ENCODE peak calls at places on chromosome X, in five cellular contexts. One of them, this sample, is unnamed.

GRCh38 chrX:101287402-101287801 is 3.7 kb downstream of the TAF7L start:
- DNase-seq in heart left ventricle: no peak
- DNase-seq in effector memory CD4-positive, alpha-beta T cell: no peak
- DNase-seq in stomach: no peak
- DNase-seq in sigmoid colon: no peak
- DNase-seq in this sample: peak

GRCh38 chrX:143025628-143026027 is at the start of gene SPANXN4:
- DNase-seq in sigmoid colon: no peak
- DNase-seq in effector memory CD4-positive, alpha-beta T cell: no peak
- DNase-seq in stomach: no peak
- DNase-seq in heart left ventricle: no peak
- DNase-seq in this sample: no peak

GRCh38 chrX:68647156-68647957 is at the start of gene STARD8:
- DNase-seq in stomach: peak
- DNase-seq in sigmoid colon: no peak
- DNase-seq in effector memory CD4-positive, alpha-beta T cell: no peak
- DNase-seq in heart left ventricle: peak
- DNase-seq in this sample: no peak

GRCh38 chrX:72041166-72041565 is 90.5 kb downstream of the RTL5 start:
- DNase-seq in heart left ventricle: no peak
- DNase-seq in effector memory CD4-positive, alpha-beta T cell: no peak
- DNase-seq in stomach: no peak
- DNase-seq in sigmoid colon: peak
- DNase-seq in this sample: no peak

GRCh38 chrX:136691028-136691809 is 43.3 kb downstream of the CD40LG start:
- DNase-seq in sigmoid colon: no peak
- DNase-seq in stomach: no peak
- DNase-seq in effector memory CD4-positive, alpha-beta T cell: no peak
- DNase-seq in heart left ventricle: no peak
- DNase-seq in this sample: peak

GRCh38 chrX:97846718-97847237 is 963.1 kb downstream of the RPA4 start:
- DNase-seq in sigmoid colon: no peak
- DNase-seq in effector memory CD4-positive, alpha-beta T cell: no peak
- DNase-seq in heart left ventricle: no peak
- DNase-seq in stomach: no peak
- DNase-seq in this sample: no peak

GRCh38 chrX:123859409-123859827 is 435 bp upstream of the XIAP start:
- DNase-seq in effector memory CD4-positive, alpha-beta T cell: no peak
- DNase-seq in stomach: peak
- DNase-seq in heart left ventricle: no peak
- DNase-seq in sigmoid colon: no peak
- DNase-seq in this sample: peak

GRCh38 chrX:14591976-14592375 is 62.6 kb downstream of the GLRA2 start:
- DNase-seq in stomach: no peak
- DNase-seq in sigmoid colon: no peak
- DNase-seq in heart left ventricle: no peak
- DNase-seq in effector memory CD4-positive, alpha-beta T cell: no peak
- DNase-seq in this sample: no peak

GRCh38 chrX:70132244-70132643 is 1.0 kb upstream of the IGBP1 start:
- DNase-seq in heart left ventricle: no peak
- DNase-seq in stomach: no peak
- DNase-seq in effector memory CD4-positive, alpha-beta T cell: no peak
- DNase-seq in sigmoid colon: no peak
- DNase-seq in this sample: peak

GRCh38 chrX:25191403-25191802 is 175.6 kb upstream of the ARX start:
- DNase-seq in heart left ventricle: no peak
- DNase-seq in sigmoid colon: no peak
- DNase-seq in effector memory CD4-positive, alpha-beta T cell: no peak
- DNase-seq in stomach: no peak
- DNase-seq in this sample: no peak

GRCh38 chrX:152886716-152887115 is 11.2 kb upstream of the ZNF185 start:
- DNase-seq in effector memory CD4-positive, alpha-beta T cell: no peak
- DNase-seq in heart left ventricle: no peak
- DNase-seq in sigmoid colon: no peak
- DNase-seq in stomach: no peak
- DNase-seq in this sample: no peak

GRCh38 chrX:39811391-39811790 is 286.4 kb downstream of the BCOR start:
- DNase-seq in sigmoid colon: no peak
- DNase-seq in effector memory CD4-positive, alpha-beta T cell: no peak
- DNase-seq in stomach: no peak
- DNase-seq in heart left ventricle: no peak
- DNase-seq in this sample: no peak

GRCh38 chrX:147757750-147758149 is 154.0 kb upstream of the FMR1 start:
- DNase-seq in stomach: no peak
- DNase-seq in heart left ventricle: no peak
- DNase-seq in effector memory CD4-positive, alpha-beta T cell: no peak
- DNase-seq in sigmoid colon: no peak
- DNase-seq in this sample: no peak

GRCh38 chrX:13014111-13015094 is 30.0 kb downstream of the FAM9C start:
- DNase-seq in stomach: no peak
- DNase-seq in heart left ventricle: no peak
- DNase-seq in sigmoid colon: no peak
- DNase-seq in effector memory CD4-positive, alpha-beta T cell: no peak
- DNase-seq in this sample: no peak

GRCh38 chrX:25021132-25021498 is 5.3 kb upstream of the ARX start:
- DNase-seq in effector memory CD4-positive, alpha-beta T cell: no peak
- DNase-seq in heart left ventricle: no peak
- DNase-seq in sigmoid colon: no peak
- DNase-seq in stomach: no peak
- DNase-seq in this sample: no peak

GRCh38 chrX:39484669-39485068 is 613.1 kb downstream of the BCOR start:
- DNase-seq in sigmoid colon: no peak
- DNase-seq in stomach: no peak
- DNase-seq in heart left ventricle: no peak
- DNase-seq in effector memory CD4-positive, alpha-beta T cell: no peak
- DNase-seq in this sample: no peak

GRCh38 chrX:139200793-139201192 is 329.7 kb upstream of the F9 start:
- DNase-seq in heart left ventricle: no peak
- DNase-seq in stomach: peak
- DNase-seq in sigmoid colon: no peak
- DNase-seq in effector memory CD4-positive, alpha-beta T cell: no peak
- DNase-seq in this sample: no peak

GRCh38 chrX:139194571-139195280 is 335.8 kb upstream of the F9 start:
- DNase-seq in effector memory CD4-positive, alpha-beta T cell: no peak
- DNase-seq in sigmoid colon: no peak
- DNase-seq in stomach: peak
- DNase-seq in heart left ventricle: peak
- DNase-seq in this sample: no peak

GRCh38 chrX:68830486-68831404 is 1.9 kb downstream of the EFNB1 start:
- DNase-seq in sigmoid colon: peak
- DNase-seq in heart left ventricle: no peak
- DNase-seq in stomach: no peak
- DNase-seq in effector memory CD4-positive, alpha-beta T cell: no peak
- DNase-seq in this sample: no peak

GRCh38 chrX:153333271-153333670 is 682 bp upstream of the ZNF275 start:
- DNase-seq in effector memory CD4-positive, alpha-beta T cell: no peak
- DNase-seq in stomach: no peak
- DNase-seq in sigmoid colon: no peak
- DNase-seq in heart left ventricle: no peak
- DNase-seq in this sample: no peak

GRCh38 chrX:35626124-35626523 is 172.0 kb upstream of the MAGEB16 start:
- DNase-seq in effector memory CD4-positive, alpha-beta T cell: no peak
- DNase-seq in stomach: no peak
- DNase-seq in sigmoid colon: no peak
- DNase-seq in heart left ventricle: no peak
- DNase-seq in this sample: no peak

GRCh38 chrX:17788439-17788838 is 51.1 kb downstream of the SCML1 start:
- DNase-seq in stomach: peak
- DNase-seq in effector memory CD4-positive, alpha-beta T cell: no peak
- DNase-seq in heart left ventricle: peak
- DNase-seq in sigmoid colon: no peak
- DNase-seq in this sample: no peak

GRCh38 chrX:2452317-2452784 is 48.4 kb downstream of the DHRSX start:
- DNase-seq in sigmoid colon: no peak
- DNase-seq in effector memory CD4-positive, alpha-beta T cell: no peak
- DNase-seq in heart left ventricle: no peak
- DNase-seq in stomach: no peak
- DNase-seq in this sample: no peak
- H3K4me3 ChIP-seq in sigmoid colon: no peak
- H3K4me3 ChIP-seq in effector memory CD4-positive, alpha-beta T cell: no peak
- H3K4me3 ChIP-seq in heart left ventricle: no peak
- H3K4me3 ChIP-seq in stomach: no peak
- H3K4me3 ChIP-seq in this sample: no peak

DNA sequence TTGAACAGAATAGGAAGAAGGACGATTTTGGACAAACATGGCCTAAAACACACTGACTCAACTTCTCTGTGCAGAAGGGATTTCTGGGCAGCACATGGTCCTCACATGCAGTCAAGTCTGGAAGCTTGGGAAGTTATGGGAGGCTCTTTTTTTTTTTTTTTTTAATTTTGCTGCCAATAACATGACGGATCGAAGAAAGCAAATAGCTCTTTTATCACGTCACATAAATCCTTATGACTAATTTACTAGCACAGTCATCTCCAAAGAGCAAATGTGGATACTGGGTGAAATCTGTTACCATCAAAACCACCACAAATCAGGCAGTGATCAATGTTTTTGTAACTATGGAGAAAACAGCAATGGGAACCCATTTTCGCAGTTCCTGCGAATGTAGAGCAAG is 193.3 kb upstream of the FAM9B start:
- DNase-seq in effector memory CD4-positive, alpha-beta T cell: no peak
- DNase-seq in stomach: no peak
- DNase-seq in heart left ventricle: no peak
- DNase-seq in sigmoid colon: no peak
- DNase-seq in this sample: no peak
- H3K27ac ChIP-seq in effector memory CD4-positive, alpha-beta T cell: no peak
- H3K27ac ChIP-seq in stomach: no peak
- H3K27ac ChIP-seq in heart left ventricle: no peak
- H3K27ac ChIP-seq in sigmoid colon: no peak
- H3K27ac ChIP-seq in this sample: no peak

GRCh38 chrX:20363003-20363674 is 96.4 kb upstream of the RPS6KA3 start:
- DNase-seq in effector memory CD4-positive, alpha-beta T cell: no peak
- DNase-seq in sigmoid colon: no peak
- DNase-seq in stomach: no peak
- DNase-seq in heart left ventricle: peak
- DNase-seq in this sample: no peak

GRCh38 chrX:20362268-20363002 is 95.7 kb upstream of the RPS6KA3 start:
- DNase-seq in sigmoid colon: no peak
- DNase-seq in stomach: no peak
- DNase-seq in effector memory CD4-positive, alpha-beta T cell: no peak
- DNase-seq in heart left ventricle: no peak
- DNase-seq in this sample: no peak

GRCh38 chrX:20361081-20361889 is 94.6 kb upstream of the RPS6KA3 start:
- DNase-seq in effector memory CD4-positive, alpha-beta T cell: no peak
- DNase-seq in stomach: no peak
- DNase-seq in heart left ventricle: peak
- DNase-seq in sigmoid colon: no peak
- DNase-seq in this sample: no peak

GRCh38 chrX:20364238-20364637 is 97.5 kb upstream of the RPS6KA3 start:
- DNase-seq in effector memory CD4-positive, alpha-beta T cell: no peak
- DNase-seq in sigmoid colon: no peak
- DNase-seq in heart left ventricle: no peak
- DNase-seq in stomach: no peak
- DNase-seq in this sample: no peak

DNA sequence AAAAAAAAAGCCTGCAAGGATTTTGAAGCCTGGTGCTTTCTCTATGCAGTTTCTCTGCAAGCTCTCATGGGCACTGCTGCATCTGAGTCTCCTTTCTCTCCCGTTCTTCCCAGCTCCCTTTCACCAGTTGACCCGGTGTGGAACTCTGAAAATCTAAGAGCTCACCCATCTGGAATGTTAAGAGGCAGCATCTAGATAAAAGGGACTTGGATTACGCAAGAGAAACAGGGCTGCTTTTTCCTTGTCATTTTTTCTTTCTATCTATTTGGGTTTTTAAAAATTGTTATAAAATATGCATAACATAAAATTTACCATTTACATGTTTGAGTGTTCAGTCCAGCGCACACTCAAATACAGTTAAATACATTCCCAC is 95.2 kb upstream of the RPS6KA3 start:
- DNase-seq in stomach: no peak
- DNase-seq in effector memory CD4-positive, alpha-beta T cell: no peak
- DNase-seq in heart left ventricle: no peak
- DNase-seq in sigmoid colon: no peak
- DNase-seq in this sample: no peak
- H3K4me3 ChIP-seq in stomach: no peak
- H3K4me3 ChIP-seq in effector memory CD4-positive, alpha-beta T cell: no peak
- H3K4me3 ChIP-seq in heart left ventricle: no peak
- H3K4me3 ChIP-seq in sigmoid colon: no peak
- H3K4me3 ChIP-seq in this sample: no peak

GRCh38 chrX:128012015-128012414 is 40.2 kb downstream of the ACTRT1 start:
- DNase-seq in sigmoid colon: no peak
- DNase-seq in effector memory CD4-positive, alpha-beta T cell: no peak
- DNase-seq in heart left ventricle: no peak
- DNase-seq in stomach: no peak
- DNase-seq in this sample: no peak
- H3K27ac ChIP-seq in sigmoid colon: no peak
- H3K27ac ChIP-seq in effector memory CD4-positive, alpha-beta T cell: no peak
- H3K27ac ChIP-seq in heart left ventricle: no peak
- H3K27ac ChIP-seq in stomach: no peak
- H3K27ac ChIP-seq in this sample: no peak

GRCh38 chrX:49183701-49184281 is 2.4 kb downstream of the PRICKLE3 start:
- DNase-seq in stomach: no peak
- DNase-seq in effector memory CD4-positive, alpha-beta T cell: no peak
- DNase-seq in sigmoid colon: peak
- DNase-seq in heart left ventricle: no peak
- DNase-seq in this sample: no peak
- H3K4me3 ChIP-seq in stomach: no peak
- H3K4me3 ChIP-seq in effector memory CD4-positive, alpha-beta T cell: no peak
- H3K4me3 ChIP-seq in sigmoid colon: no peak
- H3K4me3 ChIP-seq in heart left ventricle: no peak
- H3K4me3 ChIP-seq in this sample: no peak

This sample was measured in CD4-positive, CD25-positive, alpha-beta regulatory T cell.